ENCODE peak calls at places on chromosomes 12 and 14, in four cellular contexts. One of them, this sample, is unnamed.

GRCh38 chr14:66507181-66507721 is 696 bp upstream of the GPHN start:
- DNase-seq in NCI-H345: peak
- DNase-seq in left cardiac atrium: no peak
- DNase-seq in lung: no peak
- DNase-seq in this sample: peak

GRCh38 chr12:51852404-51853137 is 4.1 kb upstream of the FIGNL2 start:
- DNase-seq in left cardiac atrium: no peak
- DNase-seq in lung: no peak
- DNase-seq in NCI-H345: no peak
- DNase-seq in this sample: no peak

GRCh38 chr12:1500095-1500801 is 94.1 kb downstream of the FBXL14 start:
- DNase-seq in lung: no peak
- DNase-seq in NCI-H345: no peak
- DNase-seq in left cardiac atrium: peak
- DNase-seq in this sample: no peak

GRCh38 chr12:64180951-64181350 is 41.1 kb downstream of the KICS2 start:
- DNase-seq in lung: no peak
- DNase-seq in left cardiac atrium: no peak
- DNase-seq in NCI-H345: no peak
- DNase-seq in this sample: no peak

GRCh38 chr12:19819231-19819630 is 379.9 kb downstream of the AEBP2 start:
- DNase-seq in lung: no peak
- DNase-seq in left cardiac atrium: peak
- DNase-seq in NCI-H345: no peak
- DNase-seq in this sample: no peak

GRCh38 chr12:121534495-121535148 is 46.2 kb downstream of the KDM2B start:
- DNase-seq in NCI-H345: no peak
- DNase-seq in left cardiac atrium: no peak
- DNase-seq in lung: no peak
- DNase-seq in this sample: no peak

GRCh38 chr14:73973497-73973896 is 23.4 kb downstream of the COQ6 start:
- DNase-seq in lung: no peak
- DNase-seq in NCI-H345: peak
- DNase-seq in left cardiac atrium: no peak
- DNase-seq in this sample: no peak

GRCh38 chr14:99195602-99196309 is 76.2 kb downstream of the BCL11B start:
- DNase-seq in NCI-H345: peak
- DNase-seq in left cardiac atrium: no peak
- DNase-seq in lung: no peak
- DNase-seq in this sample: peak

GRCh38 chr12:793037-793436 is 40.7 kb downstream of the WNK1 start:
- DNase-seq in NCI-H345: no peak
- DNase-seq in left cardiac atrium: no peak
- DNase-seq in lung: no peak
- DNase-seq in this sample: no peak

GRCh38 chr12:9049520-9050133 is 60.3 kb downstream of the KLRG1 start:
- DNase-seq in lung: no peak
- DNase-seq in left cardiac atrium: no peak
- DNase-seq in NCI-H345: peak
- DNase-seq in this sample: peak

GRCh38 chr14:20328705-20329104 is 4.4 kb downstream of the CCNB1IP1 start:
- DNase-seq in lung: no peak
- DNase-seq in NCI-H345: peak
- DNase-seq in left cardiac atrium: no peak
- DNase-seq in this sample: no peak

GRCh38 chr14:82905762-82906161 is 1372.1 kb upstream of the SEL1L start:
- DNase-seq in lung: no peak
- DNase-seq in NCI-H345: peak
- DNase-seq in left cardiac atrium: no peak
- DNase-seq in this sample: peak

GRCh38 chr12:59858508-59858907 is 262.7 kb downstream of the SLC16A7 start:
- DNase-seq in lung: no peak
- DNase-seq in NCI-H345: no peak
- DNase-seq in left cardiac atrium: no peak
- DNase-seq in this sample: no peak

GRCh38 chr12:75505706-75506312 is 5.6 kb downstream of the KRR1 start:
- DNase-seq in left cardiac atrium: no peak
- DNase-seq in lung: no peak
- DNase-seq in NCI-H345: no peak
- DNase-seq in this sample: no peak

GRCh38 chr12:4027412-4027811 is 154.2 kb upstream of the PARP11 start:
- DNase-seq in lung: no peak
- DNase-seq in NCI-H345: no peak
- DNase-seq in left cardiac atrium: no peak
- DNase-seq in this sample: no peak

GRCh38 chr14:85528080-85528881 is 1.7 kb upstream of the FLRT2 start:
- DNase-seq in lung: no peak
- DNase-seq in left cardiac atrium: peak
- DNase-seq in NCI-H345: peak
- DNase-seq in this sample: peak

GRCh38 chr14:91246051-91246852 is 1.7 kb upstream of the GPR68 start:
- DNase-seq in NCI-H345: peak
- DNase-seq in left cardiac atrium: no peak
- DNase-seq in lung: no peak
- DNase-seq in this sample: no peak

GRCh38 chr12:5280091-5280490 is 151.8 kb upstream of the NTF3 start:
- DNase-seq in lung: no peak
- DNase-seq in NCI-H345: no peak
- DNase-seq in left cardiac atrium: no peak
- DNase-seq in this sample: no peak

GRCh38 chr12:19105468-19105867 is 24.1 kb upstream of the PLEKHA5 start:
- DNase-seq in left cardiac atrium: no peak
- DNase-seq in lung: peak
- DNase-seq in NCI-H345: peak
- DNase-seq in this sample: peak

GRCh38 chr12:19142499-19142898 is 13.0 kb downstream of the PLEKHA5 start:
- DNase-seq in lung: no peak
- DNase-seq in left cardiac atrium: no peak
- DNase-seq in NCI-H345: no peak
- DNase-seq in this sample: no peak

GRCh38 chr14:52998376-52999010 is 47.6 kb upstream of the FERMT2 start:
- DNase-seq in NCI-H345: no peak
- DNase-seq in lung: no peak
- DNase-seq in left cardiac atrium: no peak
- DNase-seq in this sample: no peak

This sample was measured in NCI-H1417.